ENCODE peak calls at places on chromosomes 4 and X, in seven cellular contexts. One of them, this sample, is unnamed.

GRCh38 chr4:182628540-182628939 is 288.6 kb downstream of the DCTD start:
- DNase-seq in iPS DF 19.7: no peak
- DNase-seq in ELR: no peak
- DNase-seq in islet precursor cell: no peak
- DNase-seq in HT-29: no peak
- DNase-seq in T-cell: no peak
- DNase-seq in EL: no peak
- DNase-seq in this sample: no peak

GRCh38 chrX:109399831-109400230 is 82.1 kb downstream of the GUCY2F start:
- DNase-seq in T-cell: no peak
- DNase-seq in HT-29: no peak
- DNase-seq in islet precursor cell: no peak
- DNase-seq in iPS DF 19.7: no peak
- DNase-seq in EL: no peak
- DNase-seq in ELR: no peak
- DNase-seq in this sample: no peak

GRCh38 chr4:158630893-158631292 is 40.8 kb downstream of the C4orf46 start:
- DNase-seq in T-cell: no peak
- DNase-seq in ELR: no peak
- DNase-seq in iPS DF 19.7: no peak
- DNase-seq in islet precursor cell: no peak
- DNase-seq in EL: peak; percentile 59
- DNase-seq in HT-29: no peak
- DNase-seq in this sample: no peak

GRCh38 chrX:34655496-34656258 is 1.4 kb downstream of the TMEM47 start:
- DNase-seq in ELR: peak; percentile 10
- DNase-seq in iPS DF 19.7: no peak
- DNase-seq in HT-29: no peak
- DNase-seq in islet precursor cell: peak; percentile 55
- DNase-seq in EL: peak; percentile 6
- DNase-seq in T-cell: no peak
- DNase-seq in this sample: peak; percentile 14

GRCh38 chr4:154416183-154416543 is 75.4 kb downstream of the DCHS2 start:
- DNase-seq in EL: peak; percentile 1
- DNase-seq in islet precursor cell: peak; percentile 79
- DNase-seq in T-cell: no peak
- DNase-seq in ELR: peak; percentile 17
- DNase-seq in HT-29: peak; percentile 16
- DNase-seq in iPS DF 19.7: no peak
- DNase-seq in this sample: peak; percentile 70

GRCh38 chr4:17398805-17399204 is 113.1 kb downstream of the QDPR start:
- DNase-seq in islet precursor cell: no peak
- DNase-seq in ELR: no peak
- DNase-seq in iPS DF 19.7: no peak
- DNase-seq in T-cell: no peak
- DNase-seq in HT-29: no peak
- DNase-seq in EL: no peak
- DNase-seq in this sample: no peak

GRCh38 chr4:71545168-71545567 is 206.3 kb downstream of the SLC4A4 start:
- DNase-seq in iPS DF 19.7: no peak
- DNase-seq in T-cell: no peak
- DNase-seq in ELR: no peak
- DNase-seq in islet precursor cell: no peak
- DNase-seq in EL: peak; percentile 18
- DNase-seq in HT-29: no peak
- DNase-seq in this sample: no peak

GRCh38 chr4:25903905-25904747 is 9.9 kb upstream of the SMIM20 start:
- DNase-seq in islet precursor cell: no peak
- DNase-seq in iPS DF 19.7: no peak
- DNase-seq in HT-29: no peak
- DNase-seq in EL: peak; percentile 5
- DNase-seq in ELR: no peak
- DNase-seq in T-cell: no peak
- DNase-seq in this sample: no peak

GRCh38 chrX:41116948-41117347 is 31.7 kb downstream of the USP9X start:
- DNase-seq in iPS DF 19.7: no peak
- DNase-seq in HT-29: no peak
- DNase-seq in ELR: no peak
- DNase-seq in T-cell: no peak
- DNase-seq in islet precursor cell: no peak
- DNase-seq in EL: no peak
- DNase-seq in this sample: no peak

GRCh38 chr4:142416711-142417275 is 429.3 kb downstream of the INPP4B start:
- DNase-seq in EL: peak; percentile 17
- DNase-seq in ELR: peak; percentile 57
- DNase-seq in iPS DF 19.7: no peak
- DNase-seq in T-cell: no peak
- DNase-seq in HT-29: no peak
- DNase-seq in islet precursor cell: no peak
- DNase-seq in this sample: no peak

GRCh38 chr4:55385201-55385649 is 10.5 kb upstream of the TMEM165 start:
- DNase-seq in iPS DF 19.7: no peak
- DNase-seq in EL: no peak
- DNase-seq in islet precursor cell: peak; percentile 73
- DNase-seq in T-cell: no peak
- DNase-seq in ELR: no peak
- DNase-seq in HT-29: no peak
- DNase-seq in this sample: no peak

GRCh38 chr4:55158957-55159356 is 33.6 kb upstream of the KDR start:
- DNase-seq in iPS DF 19.7: no peak
- DNase-seq in T-cell: no peak
- DNase-seq in ELR: no peak
- DNase-seq in HT-29: no peak
- DNase-seq in EL: no peak
- DNase-seq in islet precursor cell: no peak
- DNase-seq in this sample: no peak

GRCh38 chr4:120724656-120725055 is 197.9 kb downstream of the PRDM5 start:
- DNase-seq in iPS DF 19.7: no peak
- DNase-seq in HT-29: no peak
- DNase-seq in EL: no peak
- DNase-seq in ELR: no peak
- DNase-seq in T-cell: no peak
- DNase-seq in islet precursor cell: no peak
- DNase-seq in this sample: no peak

GRCh38 chr4:164138521-164138920 is 615.4 kb upstream of the SMIM31 start:
- DNase-seq in EL: no peak
- DNase-seq in HT-29: no peak
- DNase-seq in ELR: no peak
- DNase-seq in T-cell: no peak
- DNase-seq in islet precursor cell: no peak
- DNase-seq in iPS DF 19.7: no peak
- DNase-seq in this sample: no peak

GRCh38 chr4:153169811-153170210 is 34.4 kb upstream of the TRIM2 start:
- DNase-seq in iPS DF 19.7: no peak
- DNase-seq in islet precursor cell: no peak
- DNase-seq in HT-29: no peak
- DNase-seq in ELR: no peak
- DNase-seq in EL: no peak
- DNase-seq in T-cell: no peak
- DNase-seq in this sample: no peak

GRCh38 chr4:52250124-52250523 is 199.0 kb downstream of the SPATA18 start:
- DNase-seq in ELR: no peak
- DNase-seq in EL: no peak
- DNase-seq in T-cell: no peak
- DNase-seq in HT-29: no peak
- DNase-seq in islet precursor cell: no peak
- DNase-seq in iPS DF 19.7: no peak
- DNase-seq in this sample: no peak

GRCh38 chr4:123672987-123673386 is 276.4 kb downstream of the SPRY1 start:
- DNase-seq in ELR: peak; percentile 46
- DNase-seq in islet precursor cell: no peak
- DNase-seq in EL: peak; percentile 37
- DNase-seq in HT-29: peak; percentile 69
- DNase-seq in T-cell: no peak
- DNase-seq in iPS DF 19.7: no peak
- DNase-seq in this sample: no peak

GRCh38 chrX:14694631-14695030 is 165.3 kb downstream of the GLRA2 start:
- DNase-seq in iPS DF 19.7: no peak
- DNase-seq in ELR: peak; percentile 37
- DNase-seq in EL: peak; percentile 58
- DNase-seq in T-cell: no peak
- DNase-seq in islet precursor cell: no peak
- DNase-seq in HT-29: no peak
- DNase-seq in this sample: no peak

GRCh38 chr4:70885174-70885573 is 17.0 kb upstream of the MOB1B start:
- DNase-seq in EL: no peak
- DNase-seq in ELR: no peak
- DNase-seq in iPS DF 19.7: no peak
- DNase-seq in islet precursor cell: no peak
- DNase-seq in T-cell: no peak
- DNase-seq in HT-29: no peak
- DNase-seq in this sample: no peak

GRCh38 chr4:81166431-81166830 is 48.6 kb downstream of the PRKG2 start:
- DNase-seq in islet precursor cell: no peak
- DNase-seq in EL: peak; percentile 10
- DNase-seq in HT-29: no peak
- DNase-seq in ELR: no peak
- DNase-seq in T-cell: no peak
- DNase-seq in iPS DF 19.7: no peak
- DNase-seq in this sample: no peak

GRCh38 chr4:184765473-184766346 is 31.8 kb upstream of the CENPU start:
- DNase-seq in islet precursor cell: no peak
- DNase-seq in EL: no peak
- DNase-seq in T-cell: no peak
- DNase-seq in ELR: no peak
- DNase-seq in iPS DF 19.7: no peak
- DNase-seq in HT-29: no peak
- DNase-seq in this sample: peak; percentile 39

GRCh38 chrX:20445109-20445508 is 178.4 kb upstream of the RPS6KA3 start:
- DNase-seq in ELR: no peak
- DNase-seq in T-cell: no peak
- DNase-seq in HT-29: no peak
- DNase-seq in EL: no peak
- DNase-seq in islet precursor cell: no peak
- DNase-seq in iPS DF 19.7: no peak
- DNase-seq in this sample: no peak

GRCh38 chrX:20016618-20016945 is 25.7 kb upstream of the BCLAF3 start:
- DNase-seq in iPS DF 19.7: no peak
- DNase-seq in ELR: no peak
- DNase-seq in HT-29: no peak
- DNase-seq in T-cell: no peak
- DNase-seq in islet precursor cell: no peak
- DNase-seq in EL: no peak
- DNase-seq in this sample: no peak